ENCODE peak calls at places on chromosomes 3 and 15, in four cellular contexts. T, H, K and Z are unnamed samples.

GRCh38 chr3:24299801-24300626 is 194.6 kb downstream of the THRB start:
- DNase-seq in T (no peak), H (no peak), K (no peak), Z (no peak)

GRCh38 chr15:63490345-63491034 is 13.9 kb upstream of the USP3 start:
- DNase-seq in T (no peak), H (no peak), K (no peak), Z (peak)

GRCh38 chr15:81385110-81386076 is 11.4 kb upstream of the TMC3 start:
- DNase-seq in T (no peak), H (no peak), K (no peak), Z (no peak)

GRCh38 chr3:188286087-188286513 is 132.1 kb downstream of the LPP start:
- DNase-seq in T (no peak), H (no peak), K (no peak), Z (no peak)

GRCh38 chr3:15055019-15055557 is 10.0 kb downstream of the MRPS25 start:
- DNase-seq in T (no peak), H (peak), K (peak), Z (no peak)

GRCh38 chr3:139388961-139389551 is 391 bp downstream of the COPB2 start:
- DNase-seq in T (no peak), H (no peak), K (no peak), Z (peak)

GRCh38 chr15:63832620-63833245 is 1.0 kb downstream of the HERC1 start:
- DNase-seq in T (no peak), H (no peak), K (no peak), Z (no peak)

GRCh38 chr15:47407692-47408091 is 309.6 kb upstream of the SEMA6D start:
- DNase-seq in T (no peak), H (no peak), K (no peak), Z (no peak)

GRCh38 chr3:52030725-52031330 is 25.5 kb downstream of the DUSP7 start:
- DNase-seq in T (no peak), H (no peak), K (no peak), Z (no peak)

GRCh38 chr3:20511863-20512262 is 325.9 kb upstream of the SGO1 start:
- DNase-seq in T (peak), H (peak), K (no peak), Z (peak)

GRCh38 chr3:13264468-13264795 is 155.7 kb downstream of the NUP210 start:
- DNase-seq in T (no peak), H (no peak), K (no peak), Z (no peak)

GRCh38 chr15:72838311-72838731 is 54.8 kb upstream of the ADPGK start:
- DNase-seq in T (no peak), H (no peak), K (no peak), Z (peak)

GRCh38 chr15:72836676-72837325 is 53.2 kb upstream of the ADPGK start:
- DNase-seq in T (no peak), H (no peak), K (no peak), Z (no peak)

DNA sequence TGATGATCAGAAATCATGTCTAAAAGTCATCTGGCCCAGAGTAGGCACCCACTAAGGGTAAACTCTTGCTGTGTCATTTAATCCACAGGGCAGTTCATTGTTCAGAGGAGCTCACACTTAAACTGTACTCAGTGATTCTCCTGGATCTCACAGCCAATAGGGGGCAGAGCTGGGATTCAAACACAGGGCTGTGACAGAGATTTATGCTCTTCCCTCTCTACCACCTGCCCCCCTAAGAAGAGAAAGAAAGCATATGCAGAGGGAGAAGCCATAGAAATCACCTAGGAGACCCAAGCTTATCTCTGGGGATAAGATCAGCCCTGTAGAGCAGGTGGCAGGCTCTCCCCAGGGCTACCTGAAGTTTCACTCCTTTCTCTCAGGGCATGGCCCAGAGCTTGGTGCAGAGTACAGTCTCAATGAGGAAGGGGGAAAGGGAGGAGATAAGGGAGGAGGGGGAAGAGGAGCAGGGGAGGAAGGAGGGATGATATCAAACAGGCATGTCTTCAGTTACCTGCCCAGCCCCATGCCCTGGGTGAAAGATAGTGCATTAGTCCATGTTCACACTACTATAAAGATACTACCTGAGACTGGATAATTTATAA is 51.8 kb upstream of the ADPGK start:
- DNase-seq in T (no peak), H (no peak), K (no peak), Z (no peak)
- TF ChIP-seq SPI1 in T (no peak), H (no peak), K (no peak), Z (no peak)

DNA sequence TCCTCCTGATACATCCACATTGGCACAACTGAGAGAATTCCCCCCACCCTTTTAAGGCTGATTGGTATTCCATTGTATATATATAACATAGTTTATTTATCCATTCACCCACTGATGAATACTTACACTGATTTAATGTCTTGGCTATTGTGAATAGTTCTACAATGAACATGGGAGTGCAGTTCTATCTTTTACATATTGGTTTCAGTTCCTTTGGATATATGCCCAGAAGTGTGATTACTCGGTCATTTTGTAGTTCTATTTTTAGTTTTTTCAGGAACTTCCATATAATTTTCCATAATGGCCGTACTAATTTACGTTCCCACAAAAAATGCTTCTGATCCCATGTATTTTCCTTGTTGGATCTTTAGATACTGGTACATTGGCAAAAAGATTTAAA is 135.3 kb downstream of the FMN1 start:
- DNase-seq in T (no peak), H (no peak), K (no peak), Z (no peak)
- TF ChIP-seq SPI1 in T (no peak), H (no peak), K (no peak), Z (no peak)

GRCh38 chr3:128273841-128274573 is 120.7 kb downstream of the EEFSEC start:
- DNase-seq in T (no peak), H (no peak), K (no peak), Z (no peak)
- TF ChIP-seq SPI1 in T (no peak), H (no peak), K (no peak), Z (no peak)

GRCh38 chr3:172557515-172558220 is 34.4 kb upstream of the TNFSF10 start:
- DNase-seq in T (no peak), H (no peak), K (no peak), Z (peak)
- TF ChIP-seq SPI1 in T (no peak), H (no peak), K (no peak), Z (no peak)

GRCh38 chr3:18177271-18177670 is 247.9 kb downstream of the SATB1 start:
- DNase-seq in T (no peak), H (no peak), K (no peak), Z (no peak)
- TF ChIP-seq SPI1 in T (no peak), H (no peak), K (no peak), Z (no peak)

DNA sequence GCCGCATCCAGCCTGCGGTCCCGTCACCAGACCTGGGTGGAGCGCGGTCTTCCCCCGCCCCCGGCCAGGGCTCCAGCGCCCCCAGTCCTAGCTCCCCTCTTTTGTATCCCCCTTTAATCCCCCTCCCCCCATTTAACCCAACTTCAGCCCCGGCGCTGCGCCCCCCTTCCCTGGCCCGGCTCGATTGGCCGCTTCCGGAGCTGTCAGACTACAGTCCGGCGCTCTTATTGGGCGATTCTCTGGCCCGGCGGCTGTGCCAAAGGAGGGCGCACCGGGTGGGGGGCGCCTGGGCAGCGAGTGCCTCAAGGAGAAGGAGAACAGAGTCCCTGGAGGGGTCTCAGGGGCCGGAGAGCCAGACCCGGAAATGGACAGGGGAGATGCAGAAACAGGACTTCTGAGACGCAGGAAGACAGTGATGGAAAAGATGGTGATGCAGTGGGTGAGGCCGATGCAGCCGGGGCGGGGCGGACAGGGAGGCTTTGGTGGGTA is 1.1 kb upstream of the ADCY5 start:
- DNase-seq in T (no peak), H (no peak), K (no peak), Z (no peak)
- TF ChIP-seq SPI1 in T (no peak), H (no peak), K (no peak), Z (no peak)

GRCh38 chr3:186750316-186750715 is 33.1 kb upstream of the EIF4A2 start:
- DNase-seq in T (no peak), H (no peak), K (no peak), Z (no peak)

GRCh38 chr3:186742618-186743335 is 25.6 kb downstream of the KNG1 start:
- DNase-seq in T (no peak), H (no peak), K (no peak), Z (no peak)

DNA sequence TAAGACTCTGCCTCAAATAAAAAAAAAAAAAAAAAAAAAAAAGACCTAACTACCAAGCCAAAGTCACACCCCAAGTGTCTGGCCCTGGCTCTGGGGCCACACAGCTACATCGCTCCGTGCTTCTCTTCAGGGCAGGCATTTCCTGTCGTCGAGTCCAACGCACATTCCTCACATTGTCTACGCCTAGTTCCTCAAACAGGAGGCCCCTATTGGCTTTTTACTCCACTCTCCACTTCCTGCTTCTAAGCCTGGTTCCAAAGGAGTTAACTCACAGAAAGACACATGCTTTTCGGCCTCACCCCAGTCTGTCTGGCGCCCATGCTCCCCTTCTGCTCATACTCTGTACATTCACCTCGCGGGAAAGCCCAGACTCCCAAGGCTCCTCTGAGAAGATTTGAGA is 28.8 kb downstream of the KNG1 start:
- DNase-seq in T (no peak), H (no peak), K (no peak), Z (peak)
- TF ChIP-seq SPI1 in T (no peak), H (peak), K (no peak), Z (peak)

GRCh38 chr3:197111685-197112084 is 82.1 kb upstream of the MELTF start:
- DNase-seq in T (no peak), H (no peak), K (no peak), Z (no peak)
- TF ChIP-seq SPI1 in T (no peak), H (no peak), K (no peak), Z (no peak)

GRCh38 chr15:89117790-89118189 is 29.5 kb downstream of the ABHD2 start:
- DNase-seq in T (no peak), H (no peak), K (no peak), Z (peak)

GRCh38 chr15:89122532-89123525 is 34.6 kb downstream of the ABHD2 start:
- DNase-seq in T (no peak), H (no peak), K (no peak), Z (no peak)

GRCh38 chr15:89121414-89121813 is 33.2 kb downstream of the ABHD2 start:
- DNase-seq in T (no peak), H (no peak), K (no peak), Z (no peak)

GRCh38 chr15:89118481-89118989 is 30.3 kb downstream of the ABHD2 start:
- DNase-seq in T (no peak), H (no peak), K (no peak), Z (no peak)

GRCh38 chr15:89119489-89120478 is 31.5 kb downstream of the ABHD2 start:
- DNase-seq in T (no peak), H (no peak), K (no peak), Z (no peak)
- TF ChIP-seq SPI1 in T (no peak), H (no peak), K (no peak), Z (no peak)